ENCODE peak calls at places on chromosomes 1 and 21, in eight cellular contexts. X is mucosa of descending colon, Z is suprapubic skin, Q is stomach, B is bronchial epithelial cell, S is cardiac fibroblast, W is tibial nerve, L is transverse colon. C is an unnamed sample.

GRCh38 chr1:237509748-237510147 is 381.0 kb downstream of the ZP4 start:
- DNase-seq in X (no peak), W (no peak), Z (no peak), S (no peak), Q (no peak), B (no peak), L (no peak), C (no peak)

GRCh38 chr21:26972131-26972707 is 5.3 kb upstream of the ADAMTS5 start:
- DNase-seq in W (no peak), S (no peak), Q (no peak), Z (no peak), X (no peak), B (no peak), L (no peak), C (no peak)

GRCh38 chr1:6419397-6419802 is 319 bp downstream of the HES2 start:
- DNase-seq in X (no peak), B (no peak), Q (no peak), W (no peak), S (no peak), Z (no peak), L (no peak), C (no peak)

GRCh38 chr1:204323887-204324286 is 35.8 kb downstream of the PLEKHA6 start:
- DNase-seq in L (no peak), Z (no peak), Q (no peak), W (no peak), S (peak), B (peak), X (no peak), C (peak)

GRCh38 chr1:9729523-9729922 is 78.0 kb downstream of the PIK3CD start:
- DNase-seq in X (no peak), Z (no peak), L (no peak), W (no peak), Q (no peak), B (no peak), S (no peak), C (no peak)

GRCh38 chr1:201503397-201504176 is 3.3 kb downstream of the CSRP1 start:
- DNase-seq in X (no peak), Z (no peak), L (peak), B (peak), W (no peak), Q (peak), S (peak), C (peak)

GRCh38 chr21:43290529-43291346 is 121.9 kb downstream of the CRYAA start:
- DNase-seq in Q (no peak), L (peak), S (no peak), W (no peak), B (no peak), X (peak), Z (no peak), C (no peak)

GRCh38 chr21:39564200-39564599 is 48.5 kb upstream of the B3GALT5 start:
- DNase-seq in Q (peak), W (no peak), B (no peak), L (no peak), Z (no peak), S (no peak), X (no peak), C (no peak)

GRCh38 chr1:42983675-42984074 is 25.0 kb upstream of the SLC2A1 start:
- DNase-seq in L (no peak), B (no peak), X (no peak), S (no peak), W (no peak), Q (no peak), Z (no peak), C (no peak)

GRCh38 chr1:93196591-93196990 is 16.1 kb downstream of the CCDC18 start:
- DNase-seq in X (no peak), W (no peak), Q (no peak), B (peak), L (no peak), Z (no peak), S (no peak), C (no peak)

GRCh38 chr1:78146137-78146822 is 100.5 kb downstream of the GIPC2 start:
- DNase-seq in W (no peak), X (no peak), Z (no peak), L (no peak), B (no peak), S (no peak), Q (no peak), C (peak)

GRCh38 chr1:25679170-25679569 is 62.6 kb downstream of the MAN1C1 start:
- DNase-seq in X (no peak), L (no peak), Z (no peak), W (no peak), B (no peak), Q (no peak), S (no peak), C (no peak)

GRCh38 chr1:19046972-19047371 is 90.5 kb upstream of the IFFO2 start:
- DNase-seq in B (no peak), Z (no peak), Q (no peak), X (peak), S (no peak), W (no peak), L (no peak), C (no peak)

GRCh38 chr21:15063821-15064575 is 802 bp downstream of the NRIP1 start:
- DNase-seq in Z (peak), S (peak), X (peak), W (peak), Q (peak), L (peak), B (peak), C (no peak)

GRCh38 chr1:241048558-241048957 is 308.4 kb downstream of the RGS7 start:
- DNase-seq in W (no peak), Q (no peak), S (no peak), Z (no peak), L (no peak), B (no peak), X (no peak), C (no peak)

GRCh38 chr1:8314346-8315280 is 3.3 kb upstream of the SLC45A1 start:
- DNase-seq in X (peak), L (peak), S (peak), Q (peak), W (peak), B (peak), Z (no peak), C (peak)

GRCh38 chr1:46569909-46570725 is 18.7 kb upstream of the KNCN start:
- DNase-seq in B (no peak), S (peak), Q (no peak), L (no peak), W (no peak), X (no peak), Z (no peak), C (no peak)

GRCh38 chr1:94081566-94082344 is 39.2 kb downstream of the ABCA4 start:
- DNase-seq in B (peak), X (no peak), S (peak), W (no peak), Z (no peak), L (no peak), Q (no peak), C (peak)

GRCh38 chr1:177181631-177182291 is 11.0 kb downstream of the BRINP2 start:
- DNase-seq in S (peak), Q (peak), B (peak), Z (no peak), L (peak), W (peak), X (no peak), C (no peak)

GRCh38 chr1:200891774-200892157 is 2.9 kb upstream of the INAVA start:
- DNase-seq in Q (no peak), S (no peak), X (no peak), B (no peak), W (no peak), Z (no peak), L (peak), C (no peak)

GRCh38 chr1:104132386-104132973 is 382.8 kb downstream of the AMY1C start:
- DNase-seq in L (no peak), Z (no peak), B (peak), Q (no peak), S (no peak), X (no peak), W (no peak), C (no peak)

GRCh38 chr1:100277866-100278265 is 11.8 kb downstream of the RTCA start:
- DNase-seq in L (no peak), B (no peak), Z (no peak), W (no peak), Q (no peak), S (no peak), X (no peak), C (no peak)

GRCh38 chr1:150619576-150620509 is 9.6 kb downstream of the ENSA start:
- DNase-seq in B (peak), Q (no peak), L (no peak), S (peak), X (no peak), Z (no peak), W (no peak), C (peak)

GRCh38 chr1:108865316-108865910 is 8.5 kb upstream of the AKNAD1 start:
- DNase-seq in X (no peak), S (no peak), Q (no peak), W (no peak), B (no peak), L (peak), Z (no peak), C (no peak)

GRCh38 chr1:195335541-195335940 is 1272.7 kb downstream of the KCNT2 start:
- DNase-seq in Z (no peak), Q (no peak), W (no peak), S (no peak), B (no peak), X (no peak), L (no peak), C (no peak)

GRCh38 chr1:84809023-84809422 is 84.0 kb downstream of the LPAR3 start:
- DNase-seq in B (no peak), S (no peak), Q (no peak), Z (no peak), L (no peak), X (no peak), W (no peak), C (no peak)

GRCh38 chr1:171212607-171213347 is 27.7 kb downstream of the FMO2 start:
- DNase-seq in W (no peak), L (no peak), B (no peak), Z (no peak), Q (no peak), S (no peak), X (no peak), C (no peak)

DNA sequence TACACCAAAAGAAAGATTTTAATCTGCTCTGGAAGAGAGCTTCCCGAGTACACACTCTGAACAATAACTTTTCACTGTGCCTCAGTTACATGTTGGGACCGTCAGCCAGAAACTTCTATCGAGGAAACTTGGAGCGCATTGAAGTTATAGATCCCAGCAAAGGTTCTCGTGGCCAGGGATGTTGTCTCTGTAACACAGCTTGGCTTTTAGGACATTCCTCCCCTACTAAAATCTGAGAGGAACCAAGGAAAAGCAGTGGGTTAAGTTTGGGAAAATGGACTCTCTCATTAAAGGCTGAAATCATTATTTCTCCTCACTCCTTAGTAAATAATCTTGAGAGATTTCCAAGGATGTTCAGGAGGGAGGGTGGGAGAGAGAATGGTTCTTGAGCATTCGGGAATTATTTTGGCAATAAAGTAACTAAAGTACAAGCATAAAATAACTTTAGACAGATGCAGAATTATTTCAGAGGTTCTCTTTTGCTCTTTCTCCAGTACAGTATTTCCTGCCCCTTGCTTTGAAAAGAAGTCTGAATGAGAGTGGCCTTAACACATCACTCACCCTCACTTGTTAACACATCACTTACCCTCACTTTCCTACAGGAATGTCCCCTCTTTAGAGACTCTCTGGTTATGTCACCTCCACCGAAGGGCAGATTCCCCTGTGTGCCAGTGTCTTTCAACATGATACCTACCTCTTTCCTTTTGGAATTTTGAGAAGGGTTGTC is 1.8 kb upstream of the NFIA start:
- DNase-seq in Q (no peak), W (no peak), S (peak), L (no peak), X (no peak), B (no peak), Z (no peak), C (no peak)
- H3K4me3 ChIP-seq in Q (peak), W (peak), S (no peak), L (peak), X (no peak), B (no peak), Z (peak), C (no peak)

GRCh38 chr1:11681071-11681771 is at the start of gene MAD2L2:
- DNase-seq in Q (peak), W (peak), L (peak), S (peak), Z (peak), X (peak), B (peak), C (peak)

GRCh38 chr1:11682799-11683198 is 1.9 kb upstream of the MAD2L2 start:
- DNase-seq in B (no peak), S (no peak), X (no peak), Z (no peak), Q (no peak), L (no peak), W (no peak), C (no peak)

GRCh38 chr1:11680270-11681070 is 478 bp downstream of the MAD2L2 start:
- DNase-seq in B (no peak), L (peak), S (no peak), Z (no peak), Q (no peak), X (no peak), W (no peak), C (no peak)

GRCh38 chr1:11684070-11684469 is 3.1 kb upstream of the MAD2L2 start:
- DNase-seq in Q (no peak), Z (no peak), X (no peak), B (no peak), W (no peak), L (no peak), S (no peak), C (no peak)

GRCh38 chr1:11682287-11682771 is 1.4 kb upstream of the MAD2L2 start:
- DNase-seq in S (no peak), B (no peak), W (no peak), Z (no peak), L (no peak), X (no peak), Q (no peak), C (no peak)
- H3K4me3 ChIP-seq in S (no peak), B (no peak), W (no peak), Z (no peak), L (no peak), X (no peak), Q (no peak), C (no peak)

GRCh38 chr1:70086897-70087296 is 118.5 kb downstream of the LRRC40 start:
- DNase-seq in Z (no peak), L (no peak), X (no peak), Q (no peak), W (no peak), B (no peak), S (no peak), C (no peak)
- H3K4me3 ChIP-seq in Z (no peak), L (no peak), X (no peak), Q (no peak), W (no peak), B (no peak), S (no peak), C (no peak)

DNA sequence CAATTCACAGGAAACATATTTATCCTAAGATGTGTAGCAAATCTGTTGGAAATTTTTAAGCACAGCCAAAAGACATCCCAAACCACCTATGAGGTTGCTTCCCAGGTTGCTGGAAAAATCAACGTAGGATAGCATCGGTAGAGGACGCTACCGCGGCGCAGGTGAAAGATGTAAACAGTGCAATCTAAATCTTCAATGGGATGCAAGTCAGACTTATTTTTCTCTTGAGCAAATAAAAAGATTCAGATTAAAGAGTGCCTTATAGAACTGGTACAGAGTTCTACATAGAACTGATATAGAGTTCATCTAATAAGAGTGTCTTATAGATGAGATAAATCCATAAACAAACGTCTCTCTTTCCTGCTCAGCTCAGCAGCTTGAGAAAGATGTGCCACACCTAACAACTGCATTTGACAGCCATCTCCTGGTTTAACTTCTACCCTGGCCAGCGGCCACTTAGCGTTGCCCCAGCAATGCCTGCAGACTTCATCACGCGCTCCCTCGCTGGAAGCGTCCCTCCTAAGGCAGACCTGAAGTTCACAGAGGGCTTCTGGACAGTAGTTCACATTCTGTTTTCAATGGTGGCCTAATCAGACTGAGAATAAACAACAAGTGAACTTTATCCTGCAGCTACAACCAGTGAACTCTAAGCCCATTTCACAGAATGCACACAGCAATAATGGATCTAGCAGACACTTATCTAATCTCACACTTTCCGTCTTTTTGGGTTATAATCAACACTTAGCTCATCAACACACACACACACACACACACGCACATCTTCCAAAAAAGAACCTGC is 164.5 kb downstream of the TOMM20 start:
- DNase-seq in Z (peak), S (peak), X (no peak), B (no peak), Q (peak), W (no peak), L (no peak), C (no peak)
- H3K4me3 ChIP-seq in Z (no peak), S (no peak), X (no peak), B (no peak), Q (no peak), W (no peak), L (no peak), C (no peak)

GRCh38 chr1:89965203-89965900 is 29.6 kb upstream of the ZNF326 start:
- DNase-seq in W (no peak), Z (no peak), S (peak), X (no peak), B (no peak), Q (no peak), L (no peak), C (no peak)
- H3K4me3 ChIP-seq in W (no peak), Z (no peak), S (no peak), X (no peak), B (no peak), Q (no peak), L (no peak), C (no peak)

GRCh38 chr1:117116784-117117130 is 4.8 kb downstream of the TRIM45 start:
- DNase-seq in S (no peak), B (no peak), Z (no peak), X (no peak), L (no peak), Q (no peak), W (no peak), C (no peak)
- H3K4me3 ChIP-seq in S (no peak), B (no peak), Z (no peak), X (no peak), L (no peak), Q (no peak), W (no peak), C (no peak)

GRCh38 chr1:155174334-155175280 is 958 bp downstream of the TRIM46 start:
- DNase-seq in Z (peak), X (peak), L (peak), W (no peak), B (no peak), S (peak), Q (peak), C (no peak)
- H3K4me3 ChIP-seq in Z (peak), X (no peak), L (peak), W (peak), B (peak), S (peak), Q (peak), C (peak)

DNA sequence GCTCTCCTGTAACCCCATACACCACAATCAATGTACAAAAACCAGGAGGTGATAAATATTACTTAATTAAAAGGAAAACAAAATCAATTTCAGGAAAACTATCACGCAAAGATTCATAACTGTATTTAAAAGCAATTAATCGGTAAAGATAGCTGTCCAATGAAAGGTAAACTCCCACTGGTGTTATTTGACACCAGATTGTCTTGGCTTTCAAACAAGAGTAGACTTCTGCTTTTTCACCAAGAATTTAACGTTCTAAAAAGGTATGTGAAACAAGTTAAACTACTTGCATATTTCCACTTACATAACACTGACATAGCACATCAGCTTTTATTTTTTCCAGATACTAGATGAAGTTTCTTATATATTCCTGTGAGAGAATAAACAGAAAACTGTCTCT is 3.5 kb downstream of the PLPP3 start:
- DNase-seq in Z (no peak), S (no peak), W (no peak), X (no peak), L (no peak), Q (no peak), B (no peak), C (no peak)
- H3K4me3 ChIP-seq in Z (peak), S (peak), W (peak), X (no peak), L (no peak), Q (peak), B (no peak), C (peak)

C was measured in AG09309.